ENCODE peak calls at places on chromosomes 16 and 17, in four cellular contexts. G is tibial nerve, V is body of pancreas, C is activated B cell treated with CpG ODN at 0.5 μM for 24 hours. Q is an unnamed sample.

GRCh38 chr17:21242780-21243515 is 10.3 kb downstream of the NATD1 start:
- DNase-seq in G (no peak), V (no peak), C (no peak), Q (no peak)

GRCh38 chr16:53152321-53152720 is 97.5 kb downstream of the CHD9 start:
- DNase-seq in G (no peak), V (no peak), C (no peak), Q (no peak)

GRCh38 chr17:50273654-50274040 is 619 bp upstream of the TMEM92 start:
- DNase-seq in G (no peak), V (no peak), C (no peak), Q (no peak)

GRCh38 chr17:71098071-71098470 is 928.7 kb downstream of the KCNJ2 start:
- DNase-seq in G (no peak), V (no peak), C (no peak), Q (no peak)

GRCh38 chr16:68116256-68116853 is 31.2 kb downstream of the NFATC3 start:
- DNase-seq in G (no peak), V (no peak), C (no peak), Q (no peak)

GRCh38 chr17:34633351-34633750 is 54.0 kb downstream of the TMEM132E start:
- DNase-seq in G (no peak), V (no peak), C (no peak), Q (no peak)

GRCh38 chr16:55452996-55453395 is 26.0 kb upstream of the MMP2 start:
- DNase-seq in G (no peak), V (no peak), C (no peak), Q (no peak)

GRCh38 chr17:73280191-73280590 is 18.5 kb upstream of the CPSF4L start:
- DNase-seq in G (no peak), V (no peak), C (no peak), Q (no peak)

GRCh38 chr16:56389554-56389953 is 35.8 kb downstream of the AMFR start:
- DNase-seq in G (no peak), V (no peak), C (no peak), Q (no peak)

GRCh38 chr17:74190154-74190553 is 13.3 kb upstream of the RPL38 start:
- DNase-seq in G (no peak), V (peak), C (no peak), Q (no peak)

GRCh38 chr17:44308320-44308818 is at the start of gene RUNDC3A:
- DNase-seq in G (peak), V (peak), C (peak), Q (peak)

GRCh38 chr17:5120036-5120435 is 4.2 kb downstream of the USP6 start:
- DNase-seq in G (no peak), V (no peak), C (no peak), Q (no peak)

GRCh38 chr17:49817993-49818392 is 29.5 kb downstream of the KAT7 start:
- DNase-seq in G (no peak), V (no peak), C (no peak), Q (no peak)

GRCh38 chr17:67602974-67603373 is 114.8 kb upstream of the NOL11 start:
- DNase-seq in G (no peak), V (peak), C (no peak), Q (no peak)

GRCh38 chr17:76696763-76697701 is 13.7 kb downstream of the MXRA7 start:
- DNase-seq in G (no peak), V (no peak), C (peak), Q (no peak)

GRCh38 chr16:78745491-78746019 is 646.1 kb downstream of the WWOX start:
- DNase-seq in G (no peak), V (no peak), C (no peak), Q (no peak)

GRCh38 chr17:2701996-2702741 is 9.4 kb downstream of the CLUH start:
- DNase-seq in G (no peak), V (no peak), C (no peak), Q (no peak)

GRCh38 chr16:68636064-68636551 is 9.0 kb upstream of the CDH3 start:
- DNase-seq in G (no peak), V (no peak), C (no peak), Q (no peak)

GRCh38 chr17:81563861-81564586 is 11.9 kb upstream of the FAAP100 start:
- DNase-seq in G (no peak), V (no peak), C (no peak), Q (no peak)

GRCh38 chr17:63285566-63285965 is 160.5 kb downstream of the CYB561 start:
- DNase-seq in G (no peak), V (no peak), C (no peak), Q (no peak)

GRCh38 chr17:45948881-45949624 is 50.0 kb upstream of the STH start:
- DNase-seq in G (peak), V (peak), C (peak), Q (peak)

GRCh38 chr17:43020789-43021738 is 1.1 kb downstream of the VAT1 start:
- DNase-seq in G (peak), V (peak), C (peak), Q (no peak)

GRCh38 chr16:11045846-11046245 is 101.5 kb downstream of the CLEC16A start:
- DNase-seq in G (no peak), V (no peak), C (no peak), Q (no peak)

GRCh38 chr16:17798721-17799120 is 328.0 kb upstream of the XYLT1 start:
- DNase-seq in G (no peak), V (no peak), C (no peak), Q (no peak)

GRCh38 chr17:82838386-82839063 is 1.3 kb downstream of the ZNF750 start:
- DNase-seq in G (peak), V (peak), C (no peak), Q (no peak)

GRCh38 chr17:43416998-43417891 is 18.5 kb downstream of the ARL4D start:
- DNase-seq in G (no peak), V (peak), C (no peak), Q (no peak)

GRCh38 chr17:11309033-11309432 is 68.0 kb downstream of the SHISA6 start:
- DNase-seq in G (no peak), V (no peak), C (no peak), Q (peak)

GRCh38 chr17:2398655-2399571 is 1.9 kb downstream of the MNT start:
- DNase-seq in G (no peak), V (peak), C (no peak), Q (no peak)

GRCh38 chr16:21028728-21029127 is 121.9 kb downstream of the DNAH3 start:
- DNase-seq in G (no peak), V (no peak), C (no peak), Q (no peak)

GRCh38 chr16:11668590-11669379 is 530 bp downstream of the SNN start:
- DNase-seq in G (no peak), V (no peak), C (peak), Q (no peak)

DNA sequence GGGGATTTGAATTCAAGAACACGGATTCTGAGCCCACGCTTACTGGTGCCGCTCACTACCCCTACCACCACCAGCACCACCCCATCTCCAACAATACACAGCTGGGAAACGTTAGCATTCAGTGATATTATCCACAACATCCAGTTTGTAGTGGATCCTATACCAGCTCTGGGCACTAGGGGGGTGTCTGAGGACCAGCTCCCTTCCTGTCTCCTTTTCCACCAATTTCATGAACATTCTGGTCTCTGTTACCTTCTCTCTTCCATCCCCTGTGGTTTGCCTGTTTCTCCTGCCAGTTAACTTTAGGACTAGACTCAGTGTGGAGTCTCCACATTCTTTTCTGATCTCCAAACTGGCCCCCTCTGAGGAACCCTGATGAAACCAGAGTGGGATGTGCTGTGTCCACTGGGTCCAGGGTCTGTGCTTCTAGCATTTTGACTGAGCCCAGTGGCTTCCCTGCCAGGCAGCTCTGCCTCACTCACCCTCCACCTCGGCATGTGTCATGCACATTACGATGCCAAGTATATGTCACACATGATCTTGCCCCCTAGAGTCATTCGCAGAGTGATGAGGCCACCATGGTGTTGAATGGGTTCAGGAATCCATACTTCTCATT is 187.0 kb upstream of the CDH13 start:
- DNase-seq in G (no peak), V (no peak), C (no peak), Q (peak)
- TF ChIP-seq CTCF in G (no peak), V (no peak), C (no peak), Q (peak)

GRCh38 chr17:75695830-75696271 is 25.4 kb upstream of the ITGB4 start:
- DNase-seq in G (no peak), V (no peak), C (no peak), Q (no peak)

GRCh38 chr17:75692976-75693375 is 25.8 kb downstream of the SAP30BP start:
- DNase-seq in G (no peak), V (no peak), C (no peak), Q (no peak)

GRCh38 chr17:75694536-75694935 is 26.7 kb upstream of the ITGB4 start:
- DNase-seq in G (no peak), V (no peak), C (no peak), Q (no peak)

GRCh38 chr17:75695141-75695829 is 26.0 kb upstream of the ITGB4 start:
- DNase-seq in G (no peak), V (no peak), C (no peak), Q (no peak)

GRCh38 chr17:75693500-75694481 is 26.7 kb downstream of the SAP30BP start:
- DNase-seq in G (peak), V (peak), C (no peak), Q (peak)
- TF ChIP-seq CTCF in G (peak), V (no peak), C (no peak), Q (peak)

DNA sequence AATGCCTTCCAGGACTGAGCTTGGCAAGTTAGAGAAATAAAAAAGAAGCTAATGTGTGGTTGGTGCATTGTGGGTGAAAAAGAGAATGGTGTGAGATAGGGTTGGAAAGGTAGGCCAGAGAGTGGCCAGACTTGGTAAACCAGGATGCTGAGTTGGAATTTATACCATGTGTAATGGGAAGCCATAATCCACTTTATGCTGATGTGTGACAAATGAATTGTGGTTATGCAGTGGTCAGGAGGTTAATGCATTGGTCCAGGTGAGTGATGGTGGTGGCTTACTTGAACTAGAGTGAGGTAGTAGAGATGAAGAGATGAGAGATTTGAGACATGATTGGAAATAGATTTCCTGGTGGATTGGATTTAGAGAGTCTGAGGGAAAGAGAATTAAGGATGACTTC is 1.0 kb downstream of the PFAS start:
- DNase-seq in G (no peak), V (no peak), C (no peak), Q (no peak)
- TF ChIP-seq CTCF in G (no peak), V (no peak), C (no peak), Q (no peak)

DNA sequence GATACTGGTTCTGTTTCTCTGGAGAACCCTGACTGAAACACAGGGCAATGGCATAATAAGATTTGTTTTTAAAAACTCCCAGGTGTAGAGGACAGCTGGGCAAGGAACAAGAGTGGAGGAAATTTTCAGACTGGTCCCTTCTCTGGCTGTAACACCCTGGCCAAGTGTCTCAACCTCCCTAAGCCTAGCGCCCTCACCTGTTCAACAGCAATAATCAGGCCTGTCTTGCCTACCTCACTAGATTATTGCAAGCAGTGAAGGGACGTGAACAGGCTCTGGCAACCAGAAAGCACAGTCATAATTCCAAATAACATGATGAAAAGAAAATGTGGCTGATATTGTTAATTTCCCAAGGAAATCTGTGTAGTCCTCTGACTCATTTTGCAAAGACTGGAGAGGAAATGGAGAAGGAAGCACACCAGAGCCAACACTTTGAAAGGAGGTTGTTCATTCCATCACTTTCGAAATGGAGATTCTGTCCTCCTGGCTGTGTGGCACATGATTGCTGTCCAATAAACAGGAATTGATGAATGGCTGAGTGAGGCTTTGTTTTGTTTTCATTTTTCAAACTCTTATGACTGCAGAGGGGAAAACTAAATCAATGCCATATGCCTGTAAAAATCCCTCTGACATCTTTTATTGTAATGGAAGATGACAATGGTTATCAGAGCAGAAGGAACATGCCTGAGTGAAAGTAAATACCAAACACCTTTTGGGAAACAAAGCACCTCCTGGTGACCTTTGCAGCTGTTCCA is 87.4 kb upstream of the HLF start:
- DNase-seq in G (no peak), V (peak), C (no peak), Q (no peak)
- TF ChIP-seq CTCF in G (no peak), V (peak), C (no peak), Q (no peak)

GRCh38 chr16:15888072-15888976 is at the start of gene CEP20:
- DNase-seq in G (peak), V (peak), C (peak), Q (peak)
- TF ChIP-seq CTCF in G (peak), V (peak), C (no peak), Q (peak)

GRCh38 chr17:29585080-29585751 is 4.2 kb downstream of the GIT1 start:
- DNase-seq in G (no peak), V (no peak), C (no peak), Q (no peak)
- TF ChIP-seq CTCF in G (peak), V (no peak), C (no peak), Q (peak)

GRCh38 chr16:30637952-30638351 is 12.8 kb upstream of the PRR14 start:
- DNase-seq in G (no peak), V (no peak), C (no peak), Q (no peak)
- TF ChIP-seq CTCF in G (no peak), V (peak), C (no peak), Q (peak)

GRCh38 chr16:81544261-81544660 is 99.7 kb downstream of the CMIP start:
- DNase-seq in G (peak), V (no peak), C (no peak), Q (no peak)
- TF ChIP-seq CTCF in G (no peak), V (no peak), C (no peak), Q (no peak)

GRCh38 chr17:61118871-61119270 is 280.8 kb upstream of the TBX2 start:
- DNase-seq in G (no peak), V (no peak), C (no peak), Q (no peak)
- TF ChIP-seq CTCF in G (no peak), V (no peak), C (no peak), Q (no peak)

Q was measured in osteocyte.